ENCODE peak calls at places on chromosome 21, in ten cellular contexts. U is colonic mucosa, K is Panc1, A is AG09309, X is upper lobe of right lung, B is nephron progenitor cell, G is chondrocyte, H is ascending aorta, O is GM13977, Z is neural progenitor cell. Y is an unnamed sample.

GRCh38 chr21:33691945-33692594 is 49.8 kb downstream of the ITSN1 start:
- DNase-seq in U (no peak), K (no peak), A (no peak), X (no peak), B (no peak), G (no peak), H (no peak), O (no peak), Z (no peak), Y (no peak)

GRCh38 chr21:37877171-37877570 is 39.1 kb downstream of the KCNJ6 start:
- DNase-seq in U (no peak), K (no peak), A (no peak), X (no peak), B (no peak), G (no peak), H (no peak), O (no peak), Z (no peak), Y (no peak)

GRCh38 chr21:38286739-38287426 is 30.1 kb downstream of the KCNJ15 start:
- DNase-seq in U (no peak), K (no peak), A (no peak), X (no peak), B (no peak), G (no peak), H (no peak), O (no peak), Z (no peak), Y (no peak)

GRCh38 chr21:26388731-26389231 is 184.3 kb downstream of the CYYR1 start:
- DNase-seq in U (no peak), K (peak), A (no peak), X (no peak), B (no peak), G (no peak), H (no peak), O (no peak), Z (no peak), Y (no peak)

GRCh38 chr21:26659181-26659580 is 86.1 kb upstream of the CYYR1 start:
- DNase-seq in U (no peak), K (no peak), A (no peak), X (no peak), B (no peak), G (no peak), H (no peak), O (no peak), Z (no peak), Y (no peak)

GRCh38 chr21:38261851-38262250 is 5.1 kb downstream of the KCNJ15 start:
- DNase-seq in U (no peak), K (no peak), A (no peak), X (no peak), B (no peak), G (no peak), H (no peak), O (no peak), Z (no peak), Y (no peak)

GRCh38 chr21:33643658-33644311 is 1.5 kb downstream of the ITSN1 start:
- DNase-seq in U (no peak), K (no peak), A (no peak), X (no peak), B (peak), G (no peak), H (no peak), O (no peak), Z (peak), Y (no peak)

GRCh38 chr21:25938673-25939395 is 204.1 kb downstream of the GABPA start:
- DNase-seq in U (no peak), K (no peak), A (no peak), X (no peak), B (no peak), G (no peak), H (no peak), O (no peak), Z (no peak), Y (no peak)

GRCh38 chr21:34841154-34841553 is 172.4 kb downstream of the CLIC6 start:
- DNase-seq in U (no peak), K (no peak), A (no peak), X (no peak), B (no peak), G (no peak), H (no peak), O (no peak), Z (no peak), Y (no peak)

GRCh38 chr21:36316872-36317484 is 3.0 kb upstream of the MORC3 start:
- DNase-seq in U (no peak), K (no peak), A (no peak), X (no peak), B (no peak), G (no peak), H (no peak), O (no peak), Z (no peak), Y (no peak)

GRCh38 chr21:32131960-32132359 is 146.9 kb downstream of the MIS18A start:
- DNase-seq in U (no peak), K (no peak), A (peak), X (no peak), B (no peak), G (no peak), H (no peak), O (no peak), Z (no peak), Y (no peak)

GRCh38 chr21:24840287-24840686 is 767.0 kb downstream of the MRPL39 start:
- DNase-seq in U (no peak), K (no peak), A (no peak), X (no peak), B (no peak), G (no peak), H (no peak), O (no peak), Z (no peak), Y (no peak)

GRCh38 chr21:44941567-44941966 is 1.7 kb downstream of the SLX9 start:
- DNase-seq in U (no peak), K (no peak), A (no peak), X (peak), B (no peak), G (peak), H (no peak), O (no peak), Z (no peak), Y (no peak)

GRCh38 chr21:41142051-41142795 is 25.7 kb upstream of the BACE2 start:
- DNase-seq in U (no peak), K (no peak), A (peak), X (no peak), B (no peak), G (no peak), H (peak), O (no peak), Z (peak), Y (no peak)

GRCh38 chr21:39954570-39954969 is 87.3 kb downstream of the PCP4 start:
- DNase-seq in U (no peak), K (no peak), A (no peak), X (no peak), B (no peak), G (no peak), H (no peak), O (no peak), Z (no peak), Y (no peak)

GRCh38 chr21:44366586-44367211 is 13.3 kb downstream of the TRPM2 start:
- DNase-seq in U (no peak), K (no peak), A (no peak), X (peak), B (no peak), G (peak), H (peak), O (no peak), Z (no peak), Y (no peak)

GRCh38 chr21:27423073-27423472 is 456.2 kb upstream of the ADAMTS5 start:
- DNase-seq in U (no peak), K (no peak), A (peak), X (no peak), B (no peak), G (peak), H (peak), O (no peak), Z (no peak), Y (no peak)

GRCh38 chr21:28547795-28548194 is 444.9 kb downstream of the LTN1 start:
- DNase-seq in U (peak), K (no peak), A (no peak), X (no peak), B (no peak), G (no peak), H (no peak), O (no peak), Z (no peak), Y (no peak)

GRCh38 chr21:21230672-21231071 is 232.5 kb downstream of the NCAM2 start:
- DNase-seq in U (no peak), K (no peak), A (no peak), X (no peak), B (no peak), G (no peak), H (no peak), O (no peak), Z (peak), Y (no peak)

GRCh38 chr21:45319461-45320211 is 31.9 kb upstream of the POFUT2 start:
- DNase-seq in U (no peak), K (no peak), A (no peak), X (peak), B (no peak), G (peak), H (peak), O (no peak), Z (no peak), Y (no peak)

GRCh38 chr21:37622755-37623543 is 256.4 kb downstream of the DYRK1A start:
- DNase-seq in U (no peak), K (no peak), A (no peak), X (no peak), B (no peak), G (no peak), H (no peak), O (no peak), Z (no peak), Y (no peak)

GRCh38 chr21:44761011-44761729 is 40.5 kb downstream of the UBE2G2 start:
- DNase-seq in U (peak), K (no peak), A (no peak), X (no peak), B (peak), G (no peak), H (peak), O (no peak), Z (peak), Y (no peak)

GRCh38 chr21:33412832-33413519 is 9.8 kb downstream of the IFNGR2 start:
- DNase-seq in U (peak), K (no peak), A (no peak), X (no peak), B (no peak), G (no peak), H (no peak), O (peak), Z (no peak), Y (no peak)

GRCh38 chr21:44405948-44406872 is 49.1 kb upstream of the LRRC3 start:
- DNase-seq in U (no peak), K (no peak), A (peak), X (no peak), B (no peak), G (no peak), H (peak), O (no peak), Z (peak), Y (no peak)

GRCh38 chr21:25506887-25507286 is 100.4 kb downstream of the MRPL39 start:
- DNase-seq in U (no peak), K (peak), A (no peak), X (no peak), B (no peak), G (no peak), H (no peak), O (no peak), Z (no peak), Y (no peak)

GRCh38 chr21:24290151-24290833 is 1317.0 kb downstream of the MRPL39 start:
- DNase-seq in U (no peak), K (no peak), A (no peak), X (no peak), B (no peak), G (no peak), H (no peak), O (no peak), Z (no peak), Y (no peak)

GRCh38 chr21:43918385-43918947 is 53.4 kb downstream of the AGPAT3 start:
- DNase-seq in U (no peak), K (no peak), A (no peak), X (peak), B (no peak), G (peak), H (no peak), O (no peak), Z (no peak), Y (no peak)

GRCh38 chr21:36156815-36157670 is at the start of gene DOP1B:
- DNase-seq in U (peak), K (no peak), A (no peak), X (no peak), B (no peak), G (no peak), H (no peak), O (peak), Z (no peak), Y (no peak)

GRCh38 chr21:34858559-34858958 is 189.8 kb downstream of the CLIC6 start:
- DNase-seq in U (no peak), K (no peak), A (no peak), X (no peak), B (no peak), G (no peak), H (no peak), O (no peak), Z (no peak), Y (no peak)

GRCh38 chr21:34885636-34886553 is 163.2 kb downstream of the RUNX1 start:
- DNase-seq in U (peak), K (no peak), A (no peak), X (no peak), B (peak), G (no peak), H (no peak), O (no peak), Z (peak), Y (no peak)

GRCh38 chr21:34113842-34114241 is 40.5 kb downstream of the MRPS6 start:
- DNase-seq in U (no peak), K (no peak), A (no peak), X (no peak), B (no peak), G (no peak), H (no peak), O (no peak), Z (no peak), Y (no peak)

GRCh38 chr21:38067086-38067739 is 151.0 kb upstream of the KCNJ6 start:
- DNase-seq in U (no peak), K (no peak), A (no peak), X (no peak), B (no peak), G (no peak), H (no peak), O (no peak), Z (no peak), Y (no peak)

GRCh38 chr21:38661296-38662223 is 144.2 kb upstream of the ETS2 start:
- DNase-seq in U (peak), K (no peak), A (no peak), X (peak), B (peak), G (no peak), H (peak), O (peak), Z (peak), Y (no peak)

GRCh38 chr21:35236090-35236489 is 187.0 kb upstream of the RUNX1 start:
- DNase-seq in U (no peak), K (no peak), A (no peak), X (no peak), B (no peak), G (no peak), H (no peak), O (peak), Z (no peak), Y (no peak)

DNA sequence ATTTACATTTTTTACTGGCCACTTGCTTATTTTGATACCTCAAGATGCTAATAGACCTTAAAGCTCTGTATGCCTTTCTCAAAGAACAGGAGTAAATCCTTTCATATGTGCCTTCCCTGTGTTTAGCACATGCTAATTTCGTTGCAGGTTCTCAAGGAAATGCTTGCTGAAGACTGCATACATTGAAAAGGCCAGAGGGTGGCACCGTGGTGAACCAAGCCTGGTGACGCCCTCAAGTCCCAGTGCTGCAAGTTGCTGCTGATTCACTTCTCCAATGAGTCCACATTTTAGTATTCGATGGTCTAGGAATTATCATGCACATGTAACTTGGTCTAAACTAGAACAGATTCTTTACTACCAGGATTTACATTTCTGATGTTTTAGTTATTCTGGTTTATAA is 94.1 kb downstream of the CLDN17 start:
- DNase-seq in U (peak), K (no peak), A (no peak), X (no peak), B (peak), G (no peak), H (no peak), O (no peak), Z (peak), Y (no peak)
- TF ChIP-seq CTCF in U (peak), K (no peak), A (no peak), X (peak), B (peak), G (peak), H (no peak), O (no peak), Z (peak), Y (peak)

GRCh38 chr21:42376338-42376982 is 10.1 kb upstream of the TFF1 start:
- DNase-seq in U (peak), K (no peak), A (no peak), X (no peak), B (no peak), G (peak), H (no peak), O (no peak), Z (no peak), Y (no peak)
- TF ChIP-seq CTCF in U (peak), K (no peak), A (peak), X (no peak), B (no peak), G (no peak), H (no peak), O (no peak), Z (no peak), Y (no peak)

GRCh38 chr21:15037894-15038293 is 26.9 kb downstream of the NRIP1 start:
- DNase-seq in U (no peak), K (no peak), A (no peak), X (no peak), B (no peak), G (no peak), H (no peak), O (no peak), Z (no peak), Y (no peak)
- TF ChIP-seq CTCF in U (no peak), K (no peak), A (no peak), X (no peak), B (no peak), G (no peak), H (no peak), O (no peak), Z (no peak), Y (no peak)

DNA sequence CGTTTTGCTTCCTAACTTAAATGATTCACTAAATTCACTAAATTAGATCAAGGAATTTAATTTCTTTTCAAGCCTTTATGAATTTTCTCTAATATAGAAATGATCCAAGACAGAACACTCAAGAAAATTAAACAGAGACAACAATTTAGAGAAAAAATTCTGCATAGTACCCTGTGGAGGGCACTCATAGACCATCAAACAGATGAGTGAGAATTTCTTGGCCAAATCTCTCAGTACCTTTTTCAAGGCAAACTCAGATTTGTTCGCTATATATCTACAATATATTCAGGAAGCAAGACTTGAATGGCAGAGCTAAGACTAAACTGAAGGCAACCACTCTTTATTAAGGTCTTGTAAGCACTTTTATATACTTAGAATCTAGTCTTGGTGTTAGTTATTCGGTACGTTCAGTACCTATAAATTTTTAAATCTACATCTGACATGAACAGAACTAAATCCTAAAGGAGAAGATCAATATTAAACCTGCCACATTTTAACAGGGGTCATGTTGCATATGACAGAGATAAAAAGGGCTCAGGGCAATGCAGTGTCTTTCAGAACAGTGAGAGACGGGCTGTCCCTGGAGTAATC is 118.7 kb upstream of the TMPRSS15 start:
- DNase-seq in U (no peak), K (no peak), A (no peak), X (no peak), B (no peak), G (no peak), H (no peak), O (no peak), Z (peak), Y (no peak)
- TF ChIP-seq CTCF in U (no peak), K (no peak), A (no peak), X (no peak), B (peak), G (peak), H (peak), O (no peak), Z (peak), Y (peak)

Y was measured in D721Med.